ENCODE peak calls at places on chromosomes 16 and 17, in six cellular contexts. One of them, this sample, is unnamed. For H3K9me3, the result is how much of the 10 kb centered on the place peaks cover.

GRCh38 chr17:17356931-17357270 is 53.7 kb downstream of the NT5M start:
- DNase-seq in A673: no peak
- DNase-seq in IMR-90: no peak
- DNase-seq in lung: no peak
- DNase-seq in neuronal stem cell: no peak
- DNase-seq in CD8-positive, alpha-beta memory T cell: no peak
- DNase-seq in this sample: no peak

GRCh38 chr16:89453662-89454321 is 36.6 kb downstream of the ANKRD11 start:
- DNase-seq in A673: no peak
- DNase-seq in IMR-90: no peak
- DNase-seq in lung: no peak
- DNase-seq in neuronal stem cell: no peak
- DNase-seq in CD8-positive, alpha-beta memory T cell: no peak
- DNase-seq in this sample: no peak

GRCh38 chr16:86272744-86273143 is 237.6 kb upstream of the FOXF1 start:
- DNase-seq in A673: no peak
- DNase-seq in IMR-90: no peak
- DNase-seq in lung: no peak
- DNase-seq in neuronal stem cell: no peak
- DNase-seq in CD8-positive, alpha-beta memory T cell: no peak
- DNase-seq in this sample: no peak

GRCh38 chr16:72066747-72067146 is 3.7 kb downstream of the HPR start:
- DNase-seq in A673: peak
- DNase-seq in IMR-90: peak
- DNase-seq in lung: no peak
- DNase-seq in neuronal stem cell: peak
- DNase-seq in CD8-positive, alpha-beta memory T cell: no peak
- DNase-seq in this sample: no peak

GRCh38 chr16:81394966-81395655 is 49.5 kb upstream of the CMIP start:
- DNase-seq in A673: no peak
- DNase-seq in IMR-90: no peak
- DNase-seq in lung: no peak
- DNase-seq in neuronal stem cell: no peak
- DNase-seq in CD8-positive, alpha-beta memory T cell: no peak
- DNase-seq in this sample: no peak

GRCh38 chr16:81399909-81400308 is 44.7 kb upstream of the CMIP start:
- DNase-seq in A673: no peak
- DNase-seq in IMR-90: no peak
- DNase-seq in lung: no peak
- DNase-seq in neuronal stem cell: no peak
- DNase-seq in CD8-positive, alpha-beta memory T cell: no peak
- DNase-seq in this sample: no peak

GRCh38 chr17:6603746-6604325 is 36.7 kb downstream of the KIAA0753 start:
- DNase-seq in A673: peak
- DNase-seq in IMR-90: peak
- DNase-seq in lung: peak
- DNase-seq in neuronal stem cell: no peak
- DNase-seq in CD8-positive, alpha-beta memory T cell: no peak
- DNase-seq in this sample: no peak

GRCh38 chr17:49545811-49546545 is 29.7 kb upstream of the NXPH3 start:
- DNase-seq in A673: no peak
- DNase-seq in IMR-90: no peak
- DNase-seq in lung: no peak
- DNase-seq in neuronal stem cell: no peak
- DNase-seq in CD8-positive, alpha-beta memory T cell: no peak
- DNase-seq in this sample: no peak

GRCh38 chr16:73192227-73192894 is 144.4 kb upstream of the ZFHX3 start:
- DNase-seq in A673: no peak
- DNase-seq in IMR-90: no peak
- DNase-seq in lung: no peak
- DNase-seq in neuronal stem cell: no peak
- DNase-seq in CD8-positive, alpha-beta memory T cell: no peak
- DNase-seq in this sample: no peak

GRCh38 chr17:65368341-65368740 is 193.1 kb downstream of the AXIN2 start:
- DNase-seq in A673: no peak
- DNase-seq in IMR-90: no peak
- DNase-seq in lung: no peak
- DNase-seq in neuronal stem cell: no peak
- DNase-seq in CD8-positive, alpha-beta memory T cell: no peak
- DNase-seq in this sample: no peak

GRCh38 chr17:673200-673681 is 41.4 kb downstream of the VPS53 start:
- DNase-seq in A673: no peak
- DNase-seq in IMR-90: peak
- DNase-seq in lung: no peak
- DNase-seq in neuronal stem cell: peak
- DNase-seq in CD8-positive, alpha-beta memory T cell: no peak
- DNase-seq in this sample: no peak

GRCh38 chr16:35134471-35134870 is 1675.1 kb downstream of the TP53TG3F start:
- DNase-seq in A673: no peak
- DNase-seq in IMR-90: no peak
- DNase-seq in lung: no peak
- DNase-seq in neuronal stem cell: no peak
- DNase-seq in CD8-positive, alpha-beta memory T cell: no peak
- DNase-seq in this sample: no peak

GRCh38 chr17:44976198-44976597 is 8.1 kb upstream of the C1QL1 start:
- DNase-seq in A673: no peak
- DNase-seq in IMR-90: no peak
- DNase-seq in lung: no peak
- DNase-seq in neuronal stem cell: no peak
- DNase-seq in CD8-positive, alpha-beta memory T cell: no peak
- DNase-seq in this sample: peak

GRCh38 chr16:84654998-84655397 is 6.7 kb downstream of the KLHL36 start:
- DNase-seq in A673: no peak
- DNase-seq in IMR-90: no peak
- DNase-seq in lung: no peak
- DNase-seq in neuronal stem cell: no peak
- DNase-seq in CD8-positive, alpha-beta memory T cell: no peak
- DNase-seq in this sample: no peak

GRCh38 chr16:2147981-2148671 is at the start of gene RAB26:
- DNase-seq in A673: peak
- DNase-seq in IMR-90: peak
- DNase-seq in lung: peak
- DNase-seq in neuronal stem cell: peak
- DNase-seq in CD8-positive, alpha-beta memory T cell: peak
- DNase-seq in this sample: peak

GRCh38 chr17:38671939-38672720 is 2.6 kb downstream of the EPOP start:
- DNase-seq in A673: no peak
- DNase-seq in IMR-90: no peak
- DNase-seq in lung: no peak
- DNase-seq in neuronal stem cell: no peak
- DNase-seq in CD8-positive, alpha-beta memory T cell: no peak
- DNase-seq in this sample: no peak

GRCh38 chr17:17840751-17841591 is 4.2 kb upstream of the SREBF1 start:
- DNase-seq in A673: no peak
- DNase-seq in IMR-90: peak
- DNase-seq in lung: no peak
- DNase-seq in neuronal stem cell: no peak
- DNase-seq in CD8-positive, alpha-beta memory T cell: no peak
- DNase-seq in this sample: peak

GRCh38 chr17:73548620-73549311 is 95.5 kb downstream of the SDK2 start:
- DNase-seq in A673: no peak
- DNase-seq in IMR-90: no peak
- DNase-seq in lung: no peak
- DNase-seq in neuronal stem cell: no peak
- DNase-seq in CD8-positive, alpha-beta memory T cell: no peak
- DNase-seq in this sample: no peak

GRCh38 chr17:80856863-80857488 is 134.7 kb upstream of the CHMP6 start:
- DNase-seq in A673: no peak
- DNase-seq in IMR-90: peak
- DNase-seq in lung: no peak
- DNase-seq in neuronal stem cell: no peak
- DNase-seq in CD8-positive, alpha-beta memory T cell: peak
- DNase-seq in this sample: no peak

DNA sequence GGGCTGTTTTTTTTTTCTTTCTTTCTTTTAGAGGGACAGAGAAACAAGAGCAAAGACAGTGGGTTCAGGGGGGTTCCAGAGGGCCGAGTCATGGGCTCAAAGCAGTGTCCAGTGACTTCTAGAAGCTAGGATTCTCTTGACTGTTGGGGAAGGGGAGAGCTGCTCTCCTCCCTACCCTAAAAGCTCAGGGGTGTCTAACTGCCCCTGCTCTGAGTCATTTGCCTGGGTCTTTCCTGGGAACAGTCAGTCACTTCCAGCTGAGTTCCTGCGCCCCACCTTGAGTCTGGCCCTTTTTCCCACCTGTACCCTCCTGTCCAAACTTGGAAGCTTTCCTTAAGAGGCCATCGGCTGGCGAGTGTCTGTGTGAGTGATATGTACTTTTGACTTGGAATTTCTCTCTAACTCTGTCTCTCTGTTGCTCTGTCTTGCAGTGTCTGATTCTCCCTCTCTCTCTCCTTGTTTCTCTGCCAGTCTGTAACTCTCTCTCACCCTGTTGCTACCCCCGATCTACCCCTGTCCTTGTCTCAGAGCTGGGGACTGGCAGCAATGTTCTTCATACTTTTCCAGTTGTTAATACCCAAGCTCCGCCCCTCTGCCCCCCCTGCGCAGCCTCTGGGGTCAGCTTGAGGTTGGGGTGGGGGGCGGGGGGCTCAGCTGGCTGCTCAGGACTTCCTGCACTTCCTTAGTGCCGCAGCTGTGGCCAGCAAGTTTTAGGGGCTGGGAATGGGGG is 2.4 kb downstream of the THRA start:
- DNase-seq in A673: no peak
- DNase-seq in IMR-90: peak
- DNase-seq in lung: no peak
- DNase-seq in neuronal stem cell: no peak
- DNase-seq in CD8-positive, alpha-beta memory T cell: no peak
- DNase-seq in this sample: no peak
- H3K27ac ChIP-seq in A673: no peak
- H3K27ac ChIP-seq in IMR-90: peak
- H3K27ac ChIP-seq in lung: peak
- H3K27ac ChIP-seq in neuronal stem cell: peak
- H3K27ac ChIP-seq in CD8-positive, alpha-beta memory T cell: no peak
- H3K27ac ChIP-seq in this sample: no peak

GRCh38 chr17:78173025-78173715 is 4.8 kb downstream of the SYNGR2 start:
- DNase-seq in A673: no peak
- DNase-seq in IMR-90: no peak
- DNase-seq in lung: no peak
- DNase-seq in neuronal stem cell: no peak
- DNase-seq in CD8-positive, alpha-beta memory T cell: no peak
- DNase-seq in this sample: no peak

GRCh38 chr17:78175643-78175981 is 7.2 kb downstream of the SYNGR2 start:
- DNase-seq in A673: no peak
- DNase-seq in IMR-90: no peak
- DNase-seq in lung: no peak
- DNase-seq in neuronal stem cell: no peak
- DNase-seq in CD8-positive, alpha-beta memory T cell: no peak
- DNase-seq in this sample: no peak

GRCh38 chr17:78174332-78174869 is 6.0 kb downstream of the SYNGR2 start:
- DNase-seq in A673: no peak
- DNase-seq in IMR-90: no peak
- DNase-seq in lung: peak
- DNase-seq in neuronal stem cell: no peak
- DNase-seq in CD8-positive, alpha-beta memory T cell: no peak
- DNase-seq in this sample: no peak

GRCh38 chr17:78176548-78177025 is 8.2 kb downstream of the SYNGR2 start:
- DNase-seq in A673: peak
- DNase-seq in IMR-90: peak
- DNase-seq in lung: peak
- DNase-seq in neuronal stem cell: no peak
- DNase-seq in CD8-positive, alpha-beta memory T cell: peak
- DNase-seq in this sample: peak

GRCh38 chr17:78174870-78175642 is 6.7 kb downstream of the SYNGR2 start:
- DNase-seq in A673: no peak
- DNase-seq in IMR-90: no peak
- DNase-seq in lung: no peak
- DNase-seq in neuronal stem cell: no peak
- DNase-seq in CD8-positive, alpha-beta memory T cell: no peak
- DNase-seq in this sample: peak
- H3K4me3 ChIP-seq in A673: no peak
- H3K4me3 ChIP-seq in IMR-90: no peak
- H3K4me3 ChIP-seq in lung: no peak
- H3K4me3 ChIP-seq in neuronal stem cell: no peak
- H3K4me3 ChIP-seq in CD8-positive, alpha-beta memory T cell: no peak
- H3K4me3 ChIP-seq in this sample: no peak

DNA sequence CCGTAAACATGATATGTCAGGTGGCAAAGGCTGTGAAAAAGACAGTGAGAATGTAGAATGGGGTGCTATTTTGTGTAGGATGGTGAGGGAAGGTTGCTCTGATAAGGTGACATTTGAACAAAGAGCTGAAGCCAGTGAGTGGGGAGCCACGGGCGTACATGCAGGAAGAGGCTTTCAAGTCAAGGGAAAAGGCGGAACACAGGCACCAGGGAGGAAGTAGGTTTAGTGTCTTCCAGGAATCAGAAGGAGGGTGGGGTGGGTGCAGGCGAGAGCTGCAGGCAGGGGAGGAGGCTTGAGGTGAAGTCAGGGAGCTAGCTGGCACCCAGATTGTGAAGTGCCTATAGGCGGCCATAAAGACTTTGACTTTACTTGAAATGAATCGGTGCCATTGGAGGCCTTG is 14.1 kb downstream of the ZFP90 start:
- DNase-seq in A673: no peak
- DNase-seq in IMR-90: no peak
- DNase-seq in lung: no peak
- DNase-seq in neuronal stem cell: no peak
- DNase-seq in CD8-positive, alpha-beta memory T cell: no peak
- DNase-seq in this sample: no peak
- H3K9me3 ChIP-seq in A673: half or more
- H3K9me3 ChIP-seq in IMR-90: half or more
- H3K9me3 ChIP-seq in lung: half or more
- H3K9me3 ChIP-seq in neuronal stem cell: half or more
- H3K9me3 ChIP-seq in CD8-positive, alpha-beta memory T cell: under half
- H3K9me3 ChIP-seq in this sample: under half

GRCh38 chr17:36979585-36979941 is 30.8 kb downstream of the AATF start:
- DNase-seq in A673: no peak
- DNase-seq in IMR-90: no peak
- DNase-seq in lung: no peak
- DNase-seq in neuronal stem cell: no peak
- DNase-seq in CD8-positive, alpha-beta memory T cell: no peak
- DNase-seq in this sample: no peak

GRCh38 chr17:36977066-36977465 is 28.3 kb downstream of the AATF start:
- DNase-seq in A673: no peak
- DNase-seq in IMR-90: no peak
- DNase-seq in lung: no peak
- DNase-seq in neuronal stem cell: no peak
- DNase-seq in CD8-positive, alpha-beta memory T cell: no peak
- DNase-seq in this sample: no peak

GRCh38 chr17:36978810-36979584 is 30.2 kb downstream of the AATF start:
- DNase-seq in A673: peak
- DNase-seq in IMR-90: no peak
- DNase-seq in lung: no peak
- DNase-seq in neuronal stem cell: peak
- DNase-seq in CD8-positive, alpha-beta memory T cell: no peak
- DNase-seq in this sample: no peak

GRCh38 chr17:36977568-36977967 is 28.8 kb downstream of the AATF start:
- DNase-seq in A673: no peak
- DNase-seq in IMR-90: no peak
- DNase-seq in lung: no peak
- DNase-seq in neuronal stem cell: no peak
- DNase-seq in CD8-positive, alpha-beta memory T cell: no peak
- DNase-seq in this sample: no peak

DNA sequence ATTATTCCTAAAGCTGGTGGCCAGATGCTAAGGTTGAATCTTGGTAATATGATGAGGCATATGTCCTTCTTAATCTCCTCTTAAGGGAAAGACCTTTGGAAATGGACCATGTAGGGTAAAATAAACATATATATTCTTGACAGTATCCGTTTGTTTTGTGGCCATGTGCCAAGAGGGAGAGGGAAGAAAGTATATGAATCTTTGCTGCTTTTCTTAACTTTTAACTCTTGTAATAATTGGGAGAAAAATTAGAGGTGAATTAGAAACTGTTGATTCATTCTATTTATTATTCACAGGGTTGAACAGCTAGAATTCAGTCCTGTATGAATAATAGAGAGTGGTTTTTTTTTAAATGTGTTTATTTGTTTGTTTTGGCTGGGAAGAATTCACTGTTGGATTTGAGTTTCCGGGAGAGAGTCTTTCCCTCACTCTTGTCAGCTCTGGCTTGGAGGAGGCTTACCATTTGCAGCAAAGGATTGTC is 31.6 kb downstream of the AATF start:
- DNase-seq in A673: no peak
- DNase-seq in IMR-90: peak
- DNase-seq in lung: no peak
- DNase-seq in neuronal stem cell: no peak
- DNase-seq in CD8-positive, alpha-beta memory T cell: no peak
- DNase-seq in this sample: peak
- H3K27ac ChIP-seq in A673: no peak
- H3K27ac ChIP-seq in IMR-90: no peak
- H3K27ac ChIP-seq in lung: no peak
- H3K27ac ChIP-seq in neuronal stem cell: no peak
- H3K27ac ChIP-seq in CD8-positive, alpha-beta memory T cell: no peak
- H3K27ac ChIP-seq in this sample: peak